ENCODE peak calls at places on chromosomes 12 and 14, in eight cellular contexts. W is H9, N is AG10803, K is cardiac fibroblast, Z is EH, Y is WTC11, R is astrocyte, V is RWPE1. H is an unnamed sample.

GRCh38 chr12:18492372-18493025 is 231.2 kb downstream of the PIK3C2G start:
- DNase-seq in R (peak; percentile 20), N (peak; percentile 53), Y (no peak), V (no peak), Z (no peak), K (peak; percentile 64), W (no peak), H (peak; percentile 82)

GRCh38 chr14:39028620-39029019 is 74.4 kb downstream of the SEC23A start:
- DNase-seq in Z (no peak), N (no peak), Y (no peak), K (no peak), R (no peak), V (no peak), W (no peak), H (no peak)

GRCh38 chr14:99706121-99706900 is 22.2 kb downstream of the CYP46A1 start:
- DNase-seq in W (peak; percentile 14), Z (no peak), R (no peak), Y (no peak), K (no peak), V (no peak), N (no peak), H (no peak)

GRCh38 chr14:104913413-104913812 is 11.3 kb upstream of the PLD4 start:
- DNase-seq in R (no peak), Z (no peak), W (no peak), N (no peak), V (no peak), Y (no peak), K (no peak), H (no peak)

GRCh38 chr12:131640436-131640969 is 70.4 kb upstream of the SFSWAP start:
- DNase-seq in N (no peak), R (no peak), Y (no peak), V (no peak), K (no peak), W (peak; percentile 18), Z (no peak), H (no peak)

GRCh38 chr14:93410021-93410420 is 20.7 kb upstream of the UNC79 start:
- DNase-seq in W (no peak), V (no peak), R (no peak), Z (no peak), N (no peak), Y (no peak), K (no peak), H (no peak)

GRCh38 chr12:2052861-2053674 is at the start of gene CACNA1C:
- DNase-seq in K (peak; percentile 60), R (peak; percentile 47), N (peak; percentile 69), W (peak; percentile 79), Y (peak; percentile 71), Z (peak; percentile 78), V (peak; percentile 10), H (peak; percentile 66)

GRCh38 chr14:102279688-102280348 is 25.1 kb downstream of the MOK start:
- DNase-seq in K (peak; percentile 98), V (peak; percentile 98), W (no peak), N (peak; percentile 100), Y (no peak), Z (peak; percentile 98), R (peak; percentile 100), H (peak; percentile 99)

GRCh38 chr14:105857223-105857815 is 330.9 kb downstream of the TMEM121 start:
- DNase-seq in K (no peak), Z (no peak), V (no peak), Y (no peak), W (no peak), R (no peak), N (no peak), H (no peak)

GRCh38 chr12:49223590-49224369 is 34.9 kb upstream of the TUBA1A start:
- DNase-seq in Z (no peak), R (no peak), W (no peak), Y (no peak), K (no peak), N (no peak), V (no peak), H (no peak)

GRCh38 chr14:104388631-104389325 is 190.8 kb upstream of the C14orf180 start:
- DNase-seq in W (peak; percentile 14), Z (no peak), Y (no peak), R (no peak), N (no peak), K (no peak), V (no peak), H (no peak)

GRCh38 chr14:88831285-88831684 is 6.8 kb downstream of the TTC8 start:
- DNase-seq in W (no peak), R (peak; percentile 84), V (peak; percentile 56), N (peak; percentile 89), Y (no peak), Z (peak; percentile 81), K (peak; percentile 75), H (peak; percentile 70)

GRCh38 chr12:130504110-130504835 is 166.6 kb downstream of the PIWIL1 start:
- DNase-seq in K (no peak), V (no peak), Z (no peak), R (no peak), W (peak; percentile 30), Y (no peak), N (no peak), H (no peak)

GRCh38 chr12:77736219-77736965 is 94.3 kb upstream of the NAV3 start:
- DNase-seq in N (no peak), W (no peak), Z (no peak), Y (no peak), V (no peak), R (no peak), K (no peak), H (no peak)

GRCh38 chr12:27970391-27970980 is 2.0 kb downstream of the PTHLH start:
- DNase-seq in R (peak; percentile 56), K (peak; percentile 60), Z (peak; percentile 27), W (peak; percentile 57), Y (peak; percentile 40), N (peak; percentile 54), V (no peak), H (peak; percentile 56)

GRCh38 chr12:84910549-84911241 is 1.9 kb downstream of the SLC6A15 start:
- DNase-seq in Z (no peak), Y (no peak), W (peak; percentile 32), V (no peak), R (peak; percentile 22), N (peak; percentile 16), K (peak; percentile 36), H (peak; percentile 72)

GRCh38 chr12:4148418-4149056 is 125.0 kb upstream of the CCND2 start:
- DNase-seq in W (no peak), N (no peak), Z (no peak), R (no peak), V (no peak), K (no peak), Y (no peak), H (no peak)

GRCh38 chr12:22461786-22462185 is 82.6 kb downstream of the C2CD5 start:
- DNase-seq in V (no peak), K (no peak), Z (no peak), N (no peak), Y (no peak), R (no peak), W (no peak), H (no peak)

GRCh38 chr14:96053600-96054381 is 14.6 kb downstream of the C14orf132 start:
- DNase-seq in V (no peak), Z (peak; percentile 98), W (no peak), R (peak; percentile 100), K (peak; percentile 93), Y (no peak), N (peak; percentile 97), H (peak; percentile 98)

GRCh38 chr14:71220462-71220861 is 313.2 kb downstream of the PCNX1 start:
- DNase-seq in K (no peak), R (no peak), Z (no peak), V (no peak), N (no peak), Y (no peak), W (no peak), H (no peak)

GRCh38 chr14:63727736-63728728 is at the start of gene SGPP1:
- DNase-seq in Y (peak; percentile 72), Z (peak; percentile 79), R (peak; percentile 43), V (peak; percentile 75), W (peak; percentile 79), N (peak; percentile 82), K (peak; percentile 70), H (peak; percentile 60)